ENCODE peak calls at places on chromosomes 13 and 19, in seven cellular contexts. One of them, this sample, is unnamed.

GRCh38 chr13:46569471-46569870 is 16.5 kb downstream of the LRCH1 start:
- DNase-seq in dorsolateral prefrontal cortex: no peak
- DNase-seq in H9: no peak
- DNase-seq in gastrocnemius medialis: no peak
- DNase-seq in K562: no peak
- DNase-seq in right lobe of liver: no peak
- DNase-seq in tibial nerve: no peak
- DNase-seq in this sample: no peak

GRCh38 chr19:12828494-12828893 is 5.9 kb downstream of the RTBDN start:
- DNase-seq in dorsolateral prefrontal cortex: no peak
- DNase-seq in H9: peak
- DNase-seq in gastrocnemius medialis: no peak
- DNase-seq in K562: peak
- DNase-seq in right lobe of liver: peak
- DNase-seq in tibial nerve: no peak
- DNase-seq in this sample: no peak

GRCh38 chr13:39900106-39900750 is 244.8 kb downstream of the COG6 start:
- DNase-seq in dorsolateral prefrontal cortex: no peak
- DNase-seq in H9: no peak
- DNase-seq in gastrocnemius medialis: no peak
- DNase-seq in K562: no peak
- DNase-seq in right lobe of liver: no peak
- DNase-seq in tibial nerve: no peak
- DNase-seq in this sample: no peak

GRCh38 chr13:30908416-30908980 is 2.4 kb downstream of the MEDAG start:
- DNase-seq in dorsolateral prefrontal cortex: no peak
- DNase-seq in H9: no peak
- DNase-seq in gastrocnemius medialis: no peak
- DNase-seq in K562: no peak
- DNase-seq in right lobe of liver: no peak
- DNase-seq in tibial nerve: peak
- DNase-seq in this sample: peak

GRCh38 chr13:35718084-35718483 is 241.6 kb upstream of the MAB21L1 start:
- DNase-seq in dorsolateral prefrontal cortex: no peak
- DNase-seq in H9: no peak
- DNase-seq in gastrocnemius medialis: no peak
- DNase-seq in K562: no peak
- DNase-seq in right lobe of liver: no peak
- DNase-seq in tibial nerve: no peak
- DNase-seq in this sample: no peak

GRCh38 chr13:30735025-30735967 is at the start of gene ALOX5AP:
- DNase-seq in dorsolateral prefrontal cortex: no peak
- DNase-seq in H9: no peak
- DNase-seq in gastrocnemius medialis: no peak
- DNase-seq in K562: no peak
- DNase-seq in right lobe of liver: no peak
- DNase-seq in tibial nerve: no peak
- DNase-seq in this sample: no peak

GRCh38 chr19:48922548-48923490 is 10.7 kb upstream of the DHDH start:
- DNase-seq in dorsolateral prefrontal cortex: no peak
- DNase-seq in H9: no peak
- DNase-seq in gastrocnemius medialis: no peak
- DNase-seq in K562: no peak
- DNase-seq in right lobe of liver: no peak
- DNase-seq in tibial nerve: no peak
- DNase-seq in this sample: no peak

GRCh38 chr19:15551183-15552004 is 43.1 kb downstream of the CYP4F22 start:
- DNase-seq in dorsolateral prefrontal cortex: no peak
- DNase-seq in H9: peak
- DNase-seq in gastrocnemius medialis: no peak
- DNase-seq in K562: peak
- DNase-seq in right lobe of liver: peak
- DNase-seq in tibial nerve: no peak
- DNase-seq in this sample: peak

GRCh38 chr19:18939922-18940775 is 868 bp downstream of the HOMER3 start:
- DNase-seq in dorsolateral prefrontal cortex: peak
- DNase-seq in H9: peak
- DNase-seq in gastrocnemius medialis: peak
- DNase-seq in K562: no peak
- DNase-seq in right lobe of liver: no peak
- DNase-seq in tibial nerve: peak
- DNase-seq in this sample: peak

GRCh38 chr13:37175996-37176395 is 70.5 kb upstream of the CSNK1A1L start:
- DNase-seq in dorsolateral prefrontal cortex: no peak
- DNase-seq in H9: no peak
- DNase-seq in gastrocnemius medialis: no peak
- DNase-seq in K562: no peak
- DNase-seq in right lobe of liver: no peak
- DNase-seq in tibial nerve: peak
- DNase-seq in this sample: no peak

GRCh38 chr13:52024481-52024880 is at the start of gene UTP14C:
- DNase-seq in dorsolateral prefrontal cortex: no peak
- DNase-seq in H9: no peak
- DNase-seq in gastrocnemius medialis: no peak
- DNase-seq in K562: no peak
- DNase-seq in right lobe of liver: no peak
- DNase-seq in tibial nerve: no peak
- DNase-seq in this sample: no peak

GRCh38 chr19:51712461-51713081 is 11.2 kb downstream of the HAS1 start:
- DNase-seq in dorsolateral prefrontal cortex: no peak
- DNase-seq in H9: peak
- DNase-seq in gastrocnemius medialis: no peak
- DNase-seq in K562: peak
- DNase-seq in right lobe of liver: no peak
- DNase-seq in tibial nerve: no peak
- DNase-seq in this sample: no peak

GRCh38 chr13:95258098-95258497 is 43.2 kb downstream of the ABCC4 start:
- DNase-seq in dorsolateral prefrontal cortex: no peak
- DNase-seq in H9: no peak
- DNase-seq in gastrocnemius medialis: no peak
- DNase-seq in K562: no peak
- DNase-seq in right lobe of liver: no peak
- DNase-seq in tibial nerve: no peak
- DNase-seq in this sample: no peak

GRCh38 chr19:1491849-1492170 is 829 bp downstream of the REEP6 start:
- DNase-seq in dorsolateral prefrontal cortex: no peak
- DNase-seq in H9: no peak
- DNase-seq in gastrocnemius medialis: no peak
- DNase-seq in K562: no peak
- DNase-seq in right lobe of liver: peak
- DNase-seq in tibial nerve: no peak
- DNase-seq in this sample: no peak

GRCh38 chr19:37943480-37943879 is 36.5 kb downstream of the SIPA1L3 start:
- DNase-seq in dorsolateral prefrontal cortex: no peak
- DNase-seq in H9: no peak
- DNase-seq in gastrocnemius medialis: no peak
- DNase-seq in K562: peak
- DNase-seq in right lobe of liver: no peak
- DNase-seq in tibial nerve: no peak
- DNase-seq in this sample: no peak
- H3K27ac ChIP-seq in dorsolateral prefrontal cortex: no peak
- H3K27ac ChIP-seq in H9: no peak
- H3K27ac ChIP-seq in gastrocnemius medialis: no peak
- H3K27ac ChIP-seq in K562: peak
- H3K27ac ChIP-seq in right lobe of liver: no peak
- H3K27ac ChIP-seq in tibial nerve: no peak
- H3K27ac ChIP-seq in this sample: no peak

GRCh38 chr13:110377178-110378175 is 70.4 kb downstream of the COL4A2 start:
- DNase-seq in dorsolateral prefrontal cortex: no peak
- DNase-seq in H9: no peak
- DNase-seq in gastrocnemius medialis: no peak
- DNase-seq in K562: no peak
- DNase-seq in right lobe of liver: no peak
- DNase-seq in tibial nerve: no peak
- DNase-seq in this sample: no peak

GRCh38 chr13:110374644-110375370 is 67.7 kb downstream of the COL4A2 start:
- DNase-seq in dorsolateral prefrontal cortex: no peak
- DNase-seq in H9: no peak
- DNase-seq in gastrocnemius medialis: no peak
- DNase-seq in K562: no peak
- DNase-seq in right lobe of liver: no peak
- DNase-seq in tibial nerve: no peak
- DNase-seq in this sample: no peak

GRCh38 chr13:110373617-110374016 is 66.5 kb downstream of the COL4A2 start:
- DNase-seq in dorsolateral prefrontal cortex: no peak
- DNase-seq in H9: no peak
- DNase-seq in gastrocnemius medialis: no peak
- DNase-seq in K562: no peak
- DNase-seq in right lobe of liver: no peak
- DNase-seq in tibial nerve: no peak
- DNase-seq in this sample: no peak

GRCh38 chr13:110379358-110379757 is 72.3 kb downstream of the COL4A2 start:
- DNase-seq in dorsolateral prefrontal cortex: no peak
- DNase-seq in H9: no peak
- DNase-seq in gastrocnemius medialis: no peak
- DNase-seq in K562: no peak
- DNase-seq in right lobe of liver: no peak
- DNase-seq in tibial nerve: no peak
- DNase-seq in this sample: no peak

GRCh38 chr13:110376120-110376519 is 69.0 kb downstream of the COL4A2 start:
- DNase-seq in dorsolateral prefrontal cortex: no peak
- DNase-seq in H9: no peak
- DNase-seq in gastrocnemius medialis: no peak
- DNase-seq in K562: no peak
- DNase-seq in right lobe of liver: no peak
- DNase-seq in tibial nerve: no peak
- DNase-seq in this sample: no peak
- H3K27ac ChIP-seq in dorsolateral prefrontal cortex: no peak
- H3K27ac ChIP-seq in H9: no peak
- H3K27ac ChIP-seq in gastrocnemius medialis: no peak
- H3K27ac ChIP-seq in K562: no peak
- H3K27ac ChIP-seq in right lobe of liver: no peak
- H3K27ac ChIP-seq in tibial nerve: peak
- H3K27ac ChIP-seq in this sample: peak

GRCh38 chr13:49499889-49500660 is 4.3 kb downstream of the PHF11 start:
- DNase-seq in dorsolateral prefrontal cortex: no peak
- DNase-seq in H9: no peak
- DNase-seq in gastrocnemius medialis: no peak
- DNase-seq in K562: no peak
- DNase-seq in right lobe of liver: no peak
- DNase-seq in tibial nerve: no peak
- DNase-seq in this sample: no peak

GRCh38 chr13:49498211-49498610 is 2.5 kb downstream of the PHF11 start:
- DNase-seq in dorsolateral prefrontal cortex: no peak
- DNase-seq in H9: no peak
- DNase-seq in gastrocnemius medialis: no peak
- DNase-seq in K562: no peak
- DNase-seq in right lobe of liver: no peak
- DNase-seq in tibial nerve: no peak
- DNase-seq in this sample: no peak

GRCh38 chr13:49495783-49496762 is at the start of gene PHF11:
- DNase-seq in dorsolateral prefrontal cortex: peak
- DNase-seq in H9: peak
- DNase-seq in gastrocnemius medialis: peak
- DNase-seq in K562: peak
- DNase-seq in right lobe of liver: peak
- DNase-seq in tibial nerve: peak
- DNase-seq in this sample: peak

GRCh38 chr13:49494645-49495044 is 1.1 kb upstream of the PHF11 start:
- DNase-seq in dorsolateral prefrontal cortex: no peak
- DNase-seq in H9: no peak
- DNase-seq in gastrocnemius medialis: no peak
- DNase-seq in K562: no peak
- DNase-seq in right lobe of liver: no peak
- DNase-seq in tibial nerve: no peak
- DNase-seq in this sample: no peak

DNA sequence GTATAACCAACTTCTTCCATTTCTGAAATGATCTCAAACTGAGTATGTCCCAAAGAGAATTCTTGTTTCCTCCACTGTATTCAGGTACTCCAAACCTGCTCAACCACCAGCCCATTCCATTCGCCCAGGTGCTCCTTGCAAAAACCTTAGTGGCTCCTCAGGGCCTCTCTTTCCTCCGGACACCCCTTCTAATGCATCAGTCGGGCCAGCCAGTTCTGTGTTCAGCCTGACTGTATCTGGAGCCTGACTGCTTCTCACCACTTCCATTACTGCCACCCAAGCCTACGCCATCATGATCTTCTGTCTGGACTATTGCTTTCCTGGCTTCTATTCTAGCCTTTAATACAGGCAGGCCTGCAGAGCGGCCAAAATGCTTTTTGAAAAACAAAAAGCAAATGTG is 1.5 kb downstream of the PHF11 start:
- DNase-seq in dorsolateral prefrontal cortex: no peak
- DNase-seq in H9: no peak
- DNase-seq in gastrocnemius medialis: no peak
- DNase-seq in K562: no peak
- DNase-seq in right lobe of liver: no peak
- DNase-seq in tibial nerve: no peak
- DNase-seq in this sample: no peak
- H3K27ac ChIP-seq in dorsolateral prefrontal cortex: peak
- H3K27ac ChIP-seq in H9: no peak
- H3K27ac ChIP-seq in gastrocnemius medialis: peak
- H3K27ac ChIP-seq in K562: no peak
- H3K27ac ChIP-seq in right lobe of liver: no peak
- H3K27ac ChIP-seq in tibial nerve: peak
- H3K27ac ChIP-seq in this sample: peak

GRCh38 chr19:55474269-55475265 is 1.9 kb upstream of the ZNF628 start:
- DNase-seq in dorsolateral prefrontal cortex: no peak
- DNase-seq in H9: peak
- DNase-seq in gastrocnemius medialis: no peak
- DNase-seq in K562: no peak
- DNase-seq in right lobe of liver: no peak
- DNase-seq in tibial nerve: no peak
- DNase-seq in this sample: no peak
- H3K27ac ChIP-seq in dorsolateral prefrontal cortex: peak
- H3K27ac ChIP-seq in H9: no peak
- H3K27ac ChIP-seq in gastrocnemius medialis: no peak
- H3K27ac ChIP-seq in K562: peak
- H3K27ac ChIP-seq in right lobe of liver: no peak
- H3K27ac ChIP-seq in tibial nerve: peak
- H3K27ac ChIP-seq in this sample: no peak

DNA sequence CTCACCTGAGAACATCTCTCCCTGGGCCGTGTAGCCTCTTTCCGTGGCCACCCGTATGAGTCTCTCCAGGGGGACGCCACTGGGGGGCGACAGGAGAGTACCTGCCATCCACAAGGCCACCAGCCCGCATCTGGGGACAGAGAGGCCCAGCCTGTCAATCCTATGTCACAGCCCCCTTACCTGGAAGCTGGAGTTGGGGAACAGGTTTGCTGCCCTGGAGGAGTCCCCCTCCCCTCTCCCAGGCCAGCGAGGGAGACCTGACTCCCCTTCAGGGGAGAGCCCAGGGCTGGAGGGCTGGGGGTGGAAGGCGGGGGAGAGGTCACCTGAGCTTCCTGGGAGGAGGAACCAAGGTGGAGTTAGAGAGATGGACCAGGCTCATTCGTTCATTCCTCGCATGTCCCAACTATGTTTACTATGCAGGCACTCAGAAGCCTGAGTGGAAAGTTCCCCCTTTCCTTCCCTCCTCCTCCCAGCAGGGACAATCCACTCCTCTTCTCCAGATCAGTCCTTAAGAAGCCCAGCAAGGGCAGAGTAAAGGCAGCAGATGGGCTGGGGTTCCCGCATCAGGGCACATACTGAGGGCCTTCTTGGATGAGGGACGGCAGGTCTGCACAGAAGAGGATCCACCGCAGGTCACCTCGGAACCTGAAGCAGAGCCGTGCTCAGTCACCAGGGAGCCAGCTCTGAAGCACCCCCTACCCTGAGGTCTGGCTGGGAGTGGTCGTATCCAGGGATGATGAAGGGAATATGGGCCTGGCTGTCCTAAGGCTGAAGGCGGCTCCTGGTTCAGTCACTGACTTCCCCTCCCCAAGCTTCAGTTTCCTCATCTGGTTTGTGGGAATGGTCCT is 5.5 kb downstream of the ACTMAP start:
- DNase-seq in dorsolateral prefrontal cortex: no peak
- DNase-seq in H9: peak
- DNase-seq in gastrocnemius medialis: no peak
- DNase-seq in K562: peak
- DNase-seq in right lobe of liver: no peak
- DNase-seq in tibial nerve: no peak
- DNase-seq in this sample: no peak
- H3K27ac ChIP-seq in dorsolateral prefrontal cortex: no peak
- H3K27ac ChIP-seq in H9: no peak
- H3K27ac ChIP-seq in gastrocnemius medialis: peak
- H3K27ac ChIP-seq in K562: no peak
- H3K27ac ChIP-seq in right lobe of liver: no peak
- H3K27ac ChIP-seq in tibial nerve: peak
- H3K27ac ChIP-seq in this sample: peak

This sample was measured in aorta.